ENCODE peak calls at places on chromosomes 12 and 14, in seven cellular contexts. One of them, this sample, is unnamed. For H3K9me3, the result is how much of the 10 kb centered on the place peaks cover.

GRCh38 chr12:18718462-18718861 is 19.4 kb downstream of the PLCZ1 start:
- DNase-seq in CD4-positive, alpha-beta memory T cell: no peak
- DNase-seq in MM.1S: no peak
- DNase-seq in aorta: no peak
- DNase-seq in naive thymus-derived CD4-positive, alpha-beta T cell: no peak
- DNase-seq in psoas muscle: no peak
- DNase-seq in A549: no peak
- DNase-seq in this sample: no peak

GRCh38 chr12:59657266-59657665 is 61.4 kb downstream of the SLC16A7 start:
- DNase-seq in CD4-positive, alpha-beta memory T cell: no peak
- DNase-seq in MM.1S: no peak
- DNase-seq in aorta: no peak
- DNase-seq in naive thymus-derived CD4-positive, alpha-beta T cell: no peak
- DNase-seq in psoas muscle: no peak
- DNase-seq in A549: no peak
- DNase-seq in this sample: no peak

GRCh38 chr12:47302111-47302597 is 222.4 kb upstream of the AMIGO2 start:
- DNase-seq in CD4-positive, alpha-beta memory T cell: no peak
- DNase-seq in MM.1S: no peak
- DNase-seq in aorta: no peak
- DNase-seq in naive thymus-derived CD4-positive, alpha-beta T cell: no peak
- DNase-seq in psoas muscle: no peak
- DNase-seq in A549: peak
- DNase-seq in this sample: no peak

GRCh38 chr12:81257952-81258551 is 180.2 kb downstream of the ACSS3 start:
- DNase-seq in CD4-positive, alpha-beta memory T cell: no peak
- DNase-seq in MM.1S: peak
- DNase-seq in aorta: no peak
- DNase-seq in naive thymus-derived CD4-positive, alpha-beta T cell: no peak
- DNase-seq in psoas muscle: no peak
- DNase-seq in A549: no peak
- DNase-seq in this sample: no peak

GRCh38 chr12:124159655-124160054 is 135.2 kb upstream of the RFLNA start:
- DNase-seq in CD4-positive, alpha-beta memory T cell: no peak
- DNase-seq in MM.1S: no peak
- DNase-seq in aorta: no peak
- DNase-seq in naive thymus-derived CD4-positive, alpha-beta T cell: no peak
- DNase-seq in psoas muscle: no peak
- DNase-seq in A549: no peak
- DNase-seq in this sample: no peak

GRCh38 chr12:118034429-118035193 is 18.1 kb downstream of the RFC5 start:
- DNase-seq in CD4-positive, alpha-beta memory T cell: no peak
- DNase-seq in MM.1S: peak
- DNase-seq in aorta: no peak
- DNase-seq in naive thymus-derived CD4-positive, alpha-beta T cell: no peak
- DNase-seq in psoas muscle: no peak
- DNase-seq in A549: no peak
- DNase-seq in this sample: no peak

GRCh38 chr12:118409834-118410233 is 33.5 kb downstream of the SUDS3 start:
- DNase-seq in CD4-positive, alpha-beta memory T cell: no peak
- DNase-seq in MM.1S: no peak
- DNase-seq in aorta: no peak
- DNase-seq in naive thymus-derived CD4-positive, alpha-beta T cell: no peak
- DNase-seq in psoas muscle: no peak
- DNase-seq in A549: no peak
- DNase-seq in this sample: no peak

GRCh38 chr14:68269136-68269535 is 449.6 kb downstream of the RAD51B start:
- DNase-seq in CD4-positive, alpha-beta memory T cell: no peak
- DNase-seq in MM.1S: no peak
- DNase-seq in aorta: no peak
- DNase-seq in naive thymus-derived CD4-positive, alpha-beta T cell: no peak
- DNase-seq in psoas muscle: no peak
- DNase-seq in A549: no peak
- DNase-seq in this sample: no peak

GRCh38 chr12:64452559-64453329 is 824 bp downstream of the TBK1 start:
- DNase-seq in CD4-positive, alpha-beta memory T cell: peak
- DNase-seq in MM.1S: peak
- DNase-seq in aorta: no peak
- DNase-seq in naive thymus-derived CD4-positive, alpha-beta T cell: no peak
- DNase-seq in psoas muscle: no peak
- DNase-seq in A549: peak
- DNase-seq in this sample: no peak

GRCh38 chr14:101601603-101602465 is 40.5 kb downstream of the DIO3 start:
- DNase-seq in CD4-positive, alpha-beta memory T cell: no peak
- DNase-seq in MM.1S: no peak
- DNase-seq in aorta: peak
- DNase-seq in naive thymus-derived CD4-positive, alpha-beta T cell: no peak
- DNase-seq in psoas muscle: no peak
- DNase-seq in A549: no peak
- DNase-seq in this sample: no peak

GRCh38 chr12:81143057-81143456 is 65.2 kb downstream of the ACSS3 start:
- DNase-seq in CD4-positive, alpha-beta memory T cell: no peak
- DNase-seq in MM.1S: no peak
- DNase-seq in aorta: no peak
- DNase-seq in naive thymus-derived CD4-positive, alpha-beta T cell: no peak
- DNase-seq in psoas muscle: no peak
- DNase-seq in A549: no peak
- DNase-seq in this sample: no peak

GRCh38 chr12:104676636-104677035 is 219.9 kb downstream of the CHST11 start:
- DNase-seq in CD4-positive, alpha-beta memory T cell: no peak
- DNase-seq in MM.1S: no peak
- DNase-seq in aorta: no peak
- DNase-seq in naive thymus-derived CD4-positive, alpha-beta T cell: no peak
- DNase-seq in psoas muscle: no peak
- DNase-seq in A549: no peak
- DNase-seq in this sample: no peak

GRCh38 chr14:63543826-63544320 is 696 bp upstream of the PPP2R5E start:
- DNase-seq in CD4-positive, alpha-beta memory T cell: no peak
- DNase-seq in MM.1S: no peak
- DNase-seq in aorta: no peak
- DNase-seq in naive thymus-derived CD4-positive, alpha-beta T cell: no peak
- DNase-seq in psoas muscle: no peak
- DNase-seq in A549: no peak
- DNase-seq in this sample: no peak

GRCh38 chr12:20368653-20369163 is 371 bp downstream of the PDE3A start:
- DNase-seq in CD4-positive, alpha-beta memory T cell: no peak
- DNase-seq in MM.1S: no peak
- DNase-seq in aorta: peak
- DNase-seq in naive thymus-derived CD4-positive, alpha-beta T cell: no peak
- DNase-seq in psoas muscle: peak
- DNase-seq in A549: peak
- DNase-seq in this sample: no peak

GRCh38 chr12:122203968-122204828 is 689 bp downstream of the B3GNT4 start:
- DNase-seq in CD4-positive, alpha-beta memory T cell: peak
- DNase-seq in MM.1S: no peak
- DNase-seq in aorta: no peak
- DNase-seq in naive thymus-derived CD4-positive, alpha-beta T cell: no peak
- DNase-seq in psoas muscle: no peak
- DNase-seq in A549: no peak
- DNase-seq in this sample: no peak

GRCh38 chr14:55607386-55607785 is 27.4 kb downstream of the KTN1 start:
- DNase-seq in CD4-positive, alpha-beta memory T cell: no peak
- DNase-seq in MM.1S: no peak
- DNase-seq in aorta: no peak
- DNase-seq in naive thymus-derived CD4-positive, alpha-beta T cell: no peak
- DNase-seq in psoas muscle: no peak
- DNase-seq in A549: no peak
- DNase-seq in this sample: no peak

GRCh38 chr14:95398630-95399547 is 79.2 kb upstream of the CLMN start:
- DNase-seq in CD4-positive, alpha-beta memory T cell: no peak
- DNase-seq in MM.1S: no peak
- DNase-seq in aorta: no peak
- DNase-seq in naive thymus-derived CD4-positive, alpha-beta T cell: no peak
- DNase-seq in psoas muscle: no peak
- DNase-seq in A549: no peak
- DNase-seq in this sample: no peak

GRCh38 chr12:15208140-15208539 is 13.1 kb downstream of the RERG start:
- DNase-seq in CD4-positive, alpha-beta memory T cell: no peak
- DNase-seq in MM.1S: no peak
- DNase-seq in aorta: no peak
- DNase-seq in naive thymus-derived CD4-positive, alpha-beta T cell: no peak
- DNase-seq in psoas muscle: no peak
- DNase-seq in A549: no peak
- DNase-seq in this sample: no peak

GRCh38 chr14:100224229-100224628 is 14.7 kb upstream of the YY1 start:
- DNase-seq in CD4-positive, alpha-beta memory T cell: peak
- DNase-seq in MM.1S: no peak
- DNase-seq in aorta: no peak
- DNase-seq in naive thymus-derived CD4-positive, alpha-beta T cell: peak
- DNase-seq in psoas muscle: no peak
- DNase-seq in A549: no peak
- DNase-seq in this sample: no peak

GRCh38 chr14:76546426-76547221 is 170.7 kb downstream of the ESRRB start:
- DNase-seq in CD4-positive, alpha-beta memory T cell: no peak
- DNase-seq in MM.1S: no peak
- DNase-seq in aorta: no peak
- DNase-seq in naive thymus-derived CD4-positive, alpha-beta T cell: no peak
- DNase-seq in psoas muscle: no peak
- DNase-seq in A549: peak
- DNase-seq in this sample: no peak

GRCh38 chr14:20334017-20334416 is 938 bp upstream of the CCNB1IP1 start:
- DNase-seq in CD4-positive, alpha-beta memory T cell: no peak
- DNase-seq in MM.1S: no peak
- DNase-seq in aorta: no peak
- DNase-seq in naive thymus-derived CD4-positive, alpha-beta T cell: no peak
- DNase-seq in psoas muscle: no peak
- DNase-seq in A549: no peak
- DNase-seq in this sample: no peak

GRCh38 chr14:96424104-96424989 is 32.4 kb downstream of the AK7 start:
- DNase-seq in CD4-positive, alpha-beta memory T cell: peak
- DNase-seq in MM.1S: peak
- DNase-seq in aorta: no peak
- DNase-seq in naive thymus-derived CD4-positive, alpha-beta T cell: peak
- DNase-seq in psoas muscle: no peak
- DNase-seq in A549: peak
- DNase-seq in this sample: no peak

DNA sequence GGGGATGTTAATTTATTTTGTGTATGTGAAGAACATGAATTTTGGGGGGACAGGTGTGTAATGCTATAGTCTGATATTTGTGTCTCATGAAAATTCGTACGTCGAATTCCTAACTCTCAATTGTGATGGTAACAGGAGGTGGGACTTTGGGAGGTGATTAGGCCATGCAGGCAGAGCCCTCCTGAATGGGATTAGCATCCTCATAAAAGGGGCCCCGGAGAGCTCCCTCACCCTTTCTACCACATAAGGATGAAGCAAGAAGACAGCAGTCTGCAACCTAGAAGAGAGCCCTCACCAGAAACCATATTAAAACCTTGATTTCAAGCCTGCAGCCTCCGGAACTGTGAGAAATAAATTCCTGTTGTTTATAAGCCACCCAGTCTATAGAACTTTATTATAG is 165.4 kb downstream of the MDGA2 start:
- DNase-seq in CD4-positive, alpha-beta memory T cell: no peak
- DNase-seq in MM.1S: no peak
- DNase-seq in aorta: no peak
- DNase-seq in naive thymus-derived CD4-positive, alpha-beta T cell: no peak
- DNase-seq in psoas muscle: no peak
- DNase-seq in A549: no peak
- DNase-seq in this sample: no peak
- H3K9me3 ChIP-seq in CD4-positive, alpha-beta memory T cell: under half
- H3K9me3 ChIP-seq in MM.1S: under half
- H3K9me3 ChIP-seq in aorta: under half
- H3K9me3 ChIP-seq in naive thymus-derived CD4-positive, alpha-beta T cell: under half
- H3K9me3 ChIP-seq in psoas muscle: under half
- H3K9me3 ChIP-seq in A549: under half
- H3K9me3 ChIP-seq in this sample: under half

GRCh38 chr12:53454710-53455109 is 2.8 kb downstream of the PCBP2 start:
- DNase-seq in CD4-positive, alpha-beta memory T cell: no peak
- DNase-seq in MM.1S: peak
- DNase-seq in aorta: no peak
- DNase-seq in naive thymus-derived CD4-positive, alpha-beta T cell: no peak
- DNase-seq in psoas muscle: no peak
- DNase-seq in A549: no peak
- DNase-seq in this sample: no peak
- H3K4me3 ChIP-seq in CD4-positive, alpha-beta memory T cell: no peak
- H3K4me3 ChIP-seq in MM.1S: peak
- H3K4me3 ChIP-seq in aorta: no peak
- H3K4me3 ChIP-seq in naive thymus-derived CD4-positive, alpha-beta T cell: no peak
- H3K4me3 ChIP-seq in psoas muscle: peak
- H3K4me3 ChIP-seq in A549: no peak
- H3K4me3 ChIP-seq in this sample: no peak

GRCh38 chr12:34257093-34257492 is 234.8 kb downstream of the ALG10 start:
- DNase-seq in CD4-positive, alpha-beta memory T cell: no peak
- DNase-seq in MM.1S: no peak
- DNase-seq in aorta: no peak
- DNase-seq in naive thymus-derived CD4-positive, alpha-beta T cell: no peak
- DNase-seq in psoas muscle: no peak
- DNase-seq in A549: no peak
- DNase-seq in this sample: no peak
- H3K9me3 ChIP-seq in CD4-positive, alpha-beta memory T cell: under half
- H3K9me3 ChIP-seq in MM.1S: under half
- H3K9me3 ChIP-seq in aorta: under half
- H3K9me3 ChIP-seq in naive thymus-derived CD4-positive, alpha-beta T cell: under half
- H3K9me3 ChIP-seq in psoas muscle: under half
- H3K9me3 ChIP-seq in A549: under half
- H3K9me3 ChIP-seq in this sample: under half

DNA sequence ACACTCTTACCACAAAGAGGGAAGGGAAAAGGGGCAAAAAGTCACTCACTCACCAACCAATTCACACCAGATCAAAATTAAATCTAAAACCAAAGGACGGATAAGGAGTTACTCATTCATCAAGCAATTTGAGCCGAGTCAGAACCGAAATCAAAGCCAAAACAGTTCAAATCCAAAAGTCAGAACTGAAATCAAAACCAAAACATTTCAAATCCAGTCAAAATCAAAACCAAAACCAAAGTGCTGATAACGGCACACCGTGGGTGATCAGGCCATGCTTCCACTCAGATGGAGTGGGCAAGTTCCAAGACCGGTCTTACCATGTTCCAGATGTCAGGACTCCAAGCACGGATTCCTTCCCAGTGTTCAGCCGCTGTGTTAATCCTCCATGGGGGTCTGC is 139.5 kb downstream of the SLC38A6 start:
- DNase-seq in CD4-positive, alpha-beta memory T cell: no peak
- DNase-seq in MM.1S: peak
- DNase-seq in aorta: no peak
- DNase-seq in naive thymus-derived CD4-positive, alpha-beta T cell: no peak
- DNase-seq in psoas muscle: no peak
- DNase-seq in A549: no peak
- DNase-seq in this sample: no peak
- H3K4me3 ChIP-seq in CD4-positive, alpha-beta memory T cell: no peak
- H3K4me3 ChIP-seq in MM.1S: no peak
- H3K4me3 ChIP-seq in aorta: no peak
- H3K4me3 ChIP-seq in naive thymus-derived CD4-positive, alpha-beta T cell: no peak
- H3K4me3 ChIP-seq in psoas muscle: peak
- H3K4me3 ChIP-seq in A549: no peak
- H3K4me3 ChIP-seq in this sample: no peak

GRCh38 chr12:37720846-37721245 is 595.7 kb upstream of the ALG10B start:
- DNase-seq in CD4-positive, alpha-beta memory T cell: no peak
- DNase-seq in MM.1S: no peak
- DNase-seq in aorta: no peak
- DNase-seq in naive thymus-derived CD4-positive, alpha-beta T cell: no peak
- DNase-seq in psoas muscle: no peak
- DNase-seq in A549: no peak
- DNase-seq in this sample: no peak
- H3K9me3 ChIP-seq in CD4-positive, alpha-beta memory T cell: under half
- H3K9me3 ChIP-seq in MM.1S: under half
- H3K9me3 ChIP-seq in aorta: under half
- H3K9me3 ChIP-seq in naive thymus-derived CD4-positive, alpha-beta T cell: under half
- H3K9me3 ChIP-seq in psoas muscle: under half
- H3K9me3 ChIP-seq in A549: under half
- H3K9me3 ChIP-seq in this sample: under half

GRCh38 chr14:32697704-32698103 is 241.0 kb upstream of the NPAS3 start:
- DNase-seq in CD4-positive, alpha-beta memory T cell: no peak
- DNase-seq in MM.1S: no peak
- DNase-seq in aorta: no peak
- DNase-seq in naive thymus-derived CD4-positive, alpha-beta T cell: no peak
- DNase-seq in psoas muscle: no peak
- DNase-seq in A549: no peak
- DNase-seq in this sample: no peak
- H3K4me3 ChIP-seq in CD4-positive, alpha-beta memory T cell: no peak
- H3K4me3 ChIP-seq in MM.1S: no peak
- H3K4me3 ChIP-seq in aorta: no peak
- H3K4me3 ChIP-seq in naive thymus-derived CD4-positive, alpha-beta T cell: no peak
- H3K4me3 ChIP-seq in psoas muscle: no peak
- H3K4me3 ChIP-seq in A549: no peak
- H3K4me3 ChIP-seq in this sample: no peak

This sample was measured in CD8-positive, alpha-beta T cell.